ENCODE peak calls at places on chromosomes 3 and 15, in four cellular contexts. One of them, this sample, is unnamed. For H3K27me3, the result is how much of the 10 kb centered on the place peaks cover.

GRCh38 chr3:8500208-8500961 is 1.2 kb upstream of the LMCD1 start:
- DNase-seq in CD4-positive, alpha-beta memory T cell: no peak
- DNase-seq in lower lobe of right lung: no peak
- DNase-seq in cardiac muscle cell: peak
- DNase-seq in this sample: no peak

GRCh38 chr15:48695088-48695834 is 49.8 kb upstream of the FBN1 start:
- DNase-seq in CD4-positive, alpha-beta memory T cell: no peak
- DNase-seq in lower lobe of right lung: no peak
- DNase-seq in cardiac muscle cell: no peak
- DNase-seq in this sample: no peak

GRCh38 chr3:194375921-194376570 is 6.5 kb upstream of the LRRC15 start:
- DNase-seq in CD4-positive, alpha-beta memory T cell: no peak
- DNase-seq in lower lobe of right lung: no peak
- DNase-seq in cardiac muscle cell: no peak
- DNase-seq in this sample: no peak

GRCh38 chr3:13461169-13462124 is 18.7 kb upstream of the HDAC11 start:
- DNase-seq in CD4-positive, alpha-beta memory T cell: peak
- DNase-seq in lower lobe of right lung: peak
- DNase-seq in cardiac muscle cell: peak
- DNase-seq in this sample: peak

GRCh38 chr3:118817748-118818165 is 216.9 kb downstream of the IGSF11 start:
- DNase-seq in CD4-positive, alpha-beta memory T cell: peak
- DNase-seq in lower lobe of right lung: no peak
- DNase-seq in cardiac muscle cell: peak
- DNase-seq in this sample: no peak

GRCh38 chr15:25693321-25694237 is 169.5 kb downstream of the ATP10A start:
- DNase-seq in CD4-positive, alpha-beta memory T cell: peak
- DNase-seq in lower lobe of right lung: no peak
- DNase-seq in cardiac muscle cell: peak
- DNase-seq in this sample: no peak

GRCh38 chr15:50718700-50719125 is 32.1 kb upstream of the TRPM7 start:
- DNase-seq in CD4-positive, alpha-beta memory T cell: no peak
- DNase-seq in lower lobe of right lung: no peak
- DNase-seq in cardiac muscle cell: no peak
- DNase-seq in this sample: no peak

GRCh38 chr3:48594431-48595049 is 589 bp downstream of the COL7A1 start:
- DNase-seq in CD4-positive, alpha-beta memory T cell: no peak
- DNase-seq in lower lobe of right lung: no peak
- DNase-seq in cardiac muscle cell: no peak
- DNase-seq in this sample: no peak

GRCh38 chr3:140470211-140470610 is 207.7 kb upstream of the TRIM42 start:
- DNase-seq in CD4-positive, alpha-beta memory T cell: no peak
- DNase-seq in lower lobe of right lung: no peak
- DNase-seq in cardiac muscle cell: no peak
- DNase-seq in this sample: no peak

GRCh38 chr15:72184165-72184811 is 13.3 kb downstream of the GRAMD2A start:
- DNase-seq in CD4-positive, alpha-beta memory T cell: no peak
- DNase-seq in lower lobe of right lung: peak
- DNase-seq in cardiac muscle cell: peak
- DNase-seq in this sample: no peak

GRCh38 chr3:71646971-71647370 is 63.4 kb upstream of the FOXP1 start:
- DNase-seq in CD4-positive, alpha-beta memory T cell: no peak
- DNase-seq in lower lobe of right lung: no peak
- DNase-seq in cardiac muscle cell: peak
- DNase-seq in this sample: no peak

GRCh38 chr15:34119291-34119690 is 17.4 kb downstream of the PGBD4 start:
- DNase-seq in CD4-positive, alpha-beta memory T cell: no peak
- DNase-seq in lower lobe of right lung: no peak
- DNase-seq in cardiac muscle cell: no peak
- DNase-seq in this sample: no peak

GRCh38 chr15:68808770-68809169 is 11.9 kb downstream of the ANP32A start:
- DNase-seq in CD4-positive, alpha-beta memory T cell: no peak
- DNase-seq in lower lobe of right lung: no peak
- DNase-seq in cardiac muscle cell: no peak
- DNase-seq in this sample: no peak

GRCh38 chr3:183824761-183825379 is 507 bp downstream of the MAP6D1 start:
- DNase-seq in CD4-positive, alpha-beta memory T cell: peak
- DNase-seq in lower lobe of right lung: no peak
- DNase-seq in cardiac muscle cell: peak
- DNase-seq in this sample: peak

GRCh38 chr3:32620911-32621310 is 50.3 kb upstream of the DYNC1LI1 start:
- DNase-seq in CD4-positive, alpha-beta memory T cell: no peak
- DNase-seq in lower lobe of right lung: no peak
- DNase-seq in cardiac muscle cell: no peak
- DNase-seq in this sample: no peak

GRCh38 chr3:45082139-45082538 is 56.0 kb downstream of the CLEC3B start:
- DNase-seq in CD4-positive, alpha-beta memory T cell: no peak
- DNase-seq in lower lobe of right lung: no peak
- DNase-seq in cardiac muscle cell: no peak
- DNase-seq in this sample: no peak

GRCh38 chr3:99969133-99969532 is 145.2 kb downstream of the FILIP1L start:
- DNase-seq in CD4-positive, alpha-beta memory T cell: no peak
- DNase-seq in lower lobe of right lung: no peak
- DNase-seq in cardiac muscle cell: no peak
- DNase-seq in this sample: no peak

GRCh38 chr15:31106495-31107300 is 5.2 kb upstream of the TRPM1 start:
- DNase-seq in CD4-positive, alpha-beta memory T cell: no peak
- DNase-seq in lower lobe of right lung: no peak
- DNase-seq in cardiac muscle cell: no peak
- DNase-seq in this sample: no peak

GRCh38 chr3:57892423-57892822 is 115.8 kb upstream of the FLNB start:
- DNase-seq in CD4-positive, alpha-beta memory T cell: no peak
- DNase-seq in lower lobe of right lung: no peak
- DNase-seq in cardiac muscle cell: no peak
- DNase-seq in this sample: no peak

GRCh38 chr15:78979456-78980320 is 34.8 kb upstream of the CTSH start:
- DNase-seq in CD4-positive, alpha-beta memory T cell: peak
- DNase-seq in lower lobe of right lung: no peak
- DNase-seq in cardiac muscle cell: peak
- DNase-seq in this sample: peak

GRCh38 chr15:99109555-99110021 is 4.7 kb downstream of the SYNM start:
- DNase-seq in CD4-positive, alpha-beta memory T cell: no peak
- DNase-seq in lower lobe of right lung: peak
- DNase-seq in cardiac muscle cell: peak
- DNase-seq in this sample: no peak

GRCh38 chr15:55909036-55909811 is 84.2 kb downstream of the NEDD4 start:
- DNase-seq in CD4-positive, alpha-beta memory T cell: no peak
- DNase-seq in lower lobe of right lung: no peak
- DNase-seq in cardiac muscle cell: no peak
- DNase-seq in this sample: no peak

GRCh38 chr15:63605816-63606215 is 8.6 kb downstream of the FBXL22 start:
- DNase-seq in CD4-positive, alpha-beta memory T cell: peak
- DNase-seq in lower lobe of right lung: no peak
- DNase-seq in cardiac muscle cell: no peak
- DNase-seq in this sample: peak

GRCh38 chr3:9806137-9806536 is 3.9 kb upstream of the TTLL3 start:
- DNase-seq in CD4-positive, alpha-beta memory T cell: no peak
- DNase-seq in lower lobe of right lung: no peak
- DNase-seq in cardiac muscle cell: no peak
- DNase-seq in this sample: no peak

GRCh38 chr3:9809239-9809614 is 835 bp upstream of the TTLL3 start:
- DNase-seq in CD4-positive, alpha-beta memory T cell: no peak
- DNase-seq in lower lobe of right lung: no peak
- DNase-seq in cardiac muscle cell: no peak
- DNase-seq in this sample: no peak

GRCh38 chr3:9807981-9808344 is 2.1 kb upstream of the TTLL3 start:
- DNase-seq in CD4-positive, alpha-beta memory T cell: no peak
- DNase-seq in lower lobe of right lung: no peak
- DNase-seq in cardiac muscle cell: no peak
- DNase-seq in this sample: no peak

GRCh38 chr3:9808345-9809037 is 1.6 kb upstream of the TTLL3 start:
- DNase-seq in CD4-positive, alpha-beta memory T cell: peak
- DNase-seq in lower lobe of right lung: no peak
- DNase-seq in cardiac muscle cell: peak
- DNase-seq in this sample: peak

DNA sequence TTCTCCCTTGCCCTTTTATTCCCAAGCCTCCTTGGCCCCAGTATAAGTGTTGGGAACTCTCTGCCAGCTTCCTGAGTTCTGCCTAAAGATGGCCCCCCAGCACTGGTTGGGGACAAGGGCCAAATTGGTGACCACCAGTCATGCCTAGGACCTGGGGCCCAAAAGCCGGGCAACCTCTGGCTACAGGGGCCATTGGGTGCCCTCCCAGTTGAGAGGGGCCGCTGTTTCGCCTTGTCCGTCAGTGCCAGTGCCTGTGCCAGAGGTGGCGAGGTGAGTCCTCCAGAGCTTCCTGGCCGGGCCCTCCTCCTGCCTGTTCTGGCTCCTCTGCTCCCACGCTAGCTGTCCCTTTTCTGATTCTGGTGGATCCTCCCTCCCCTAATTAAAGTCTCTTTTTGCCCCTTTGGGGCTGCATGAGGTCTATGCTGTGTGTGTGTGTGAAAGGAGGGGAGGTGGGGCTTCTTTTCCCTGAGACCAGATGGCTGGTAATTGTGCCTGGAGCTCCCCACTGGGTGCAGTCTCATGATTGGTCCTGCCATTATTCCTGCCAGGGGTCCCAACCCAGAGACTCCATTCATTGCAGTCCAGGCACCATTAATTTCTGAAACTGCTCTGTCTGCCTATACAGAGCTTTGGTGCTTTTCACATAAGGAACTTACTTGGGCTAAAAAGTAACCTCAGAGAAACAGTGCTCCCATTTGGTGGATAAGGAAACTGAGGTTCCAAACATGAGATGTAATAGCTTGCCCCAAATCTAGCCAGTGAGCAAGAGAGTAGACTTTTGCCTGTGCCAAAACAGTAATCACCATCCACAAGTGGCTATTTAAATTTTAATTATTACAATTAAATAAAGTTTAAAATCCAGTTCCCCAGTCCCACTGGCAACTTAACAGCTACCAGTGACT is 3.1 kb upstream of the TTLL3 start:
- DNase-seq in CD4-positive, alpha-beta memory T cell: no peak
- DNase-seq in lower lobe of right lung: no peak
- DNase-seq in cardiac muscle cell: no peak
- DNase-seq in this sample: no peak
- H3K27ac ChIP-seq in CD4-positive, alpha-beta memory T cell: no peak
- H3K27ac ChIP-seq in lower lobe of right lung: no peak
- H3K27ac ChIP-seq in cardiac muscle cell: peak
- H3K27ac ChIP-seq in this sample: no peak

GRCh38 chr3:123329636-123330340 is 119.1 kb downstream of the ADCY5 start:
- DNase-seq in CD4-positive, alpha-beta memory T cell: no peak
- DNase-seq in lower lobe of right lung: peak
- DNase-seq in cardiac muscle cell: no peak
- DNase-seq in this sample: no peak
- H3K27me3 ChIP-seq in CD4-positive, alpha-beta memory T cell: under half
- H3K27me3 ChIP-seq in lower lobe of right lung: under half
- H3K27me3 ChIP-seq in cardiac muscle cell: under half
- H3K27me3 ChIP-seq in this sample: under half

GRCh38 chr3:134143828-134144390 is 106.8 kb downstream of the RYK start:
- DNase-seq in CD4-positive, alpha-beta memory T cell: no peak
- DNase-seq in lower lobe of right lung: no peak
- DNase-seq in cardiac muscle cell: no peak
- DNase-seq in this sample: no peak
- H3K27ac ChIP-seq in CD4-positive, alpha-beta memory T cell: no peak
- H3K27ac ChIP-seq in lower lobe of right lung: no peak
- H3K27ac ChIP-seq in cardiac muscle cell: no peak
- H3K27ac ChIP-seq in this sample: no peak

GRCh38 chr15:74257105-74257504 is 21.0 kb downstream of the CCDC33 start:
- DNase-seq in CD4-positive, alpha-beta memory T cell: no peak
- DNase-seq in lower lobe of right lung: no peak
- DNase-seq in cardiac muscle cell: no peak
- DNase-seq in this sample: no peak
- H3K27me3 ChIP-seq in CD4-positive, alpha-beta memory T cell: under half
- H3K27me3 ChIP-seq in lower lobe of right lung: under half
- H3K27me3 ChIP-seq in cardiac muscle cell: under half
- H3K27me3 ChIP-seq in this sample: under half

GRCh38 chr15:39171944-39172368 is 408.9 kb upstream of the THBS1 start:
- DNase-seq in CD4-positive, alpha-beta memory T cell: no peak
- DNase-seq in lower lobe of right lung: peak
- DNase-seq in cardiac muscle cell: peak
- DNase-seq in this sample: no peak
- H3K27ac ChIP-seq in CD4-positive, alpha-beta memory T cell: no peak
- H3K27ac ChIP-seq in lower lobe of right lung: peak
- H3K27ac ChIP-seq in cardiac muscle cell: peak
- H3K27ac ChIP-seq in this sample: no peak